ENCODE peak calls at places on chromosomes 11 and 22, in eight cellular contexts. N, H, F, G, B, U, M and V are unnamed samples.

GRCh38 chr11:27291954-27292641 is 70.9 kb downstream of the CCDC34 start:
- DNase-seq in U (no peak), B (no peak), N (no peak), F (no peak), M (no peak), H (no peak), G (no peak), V (no peak)

GRCh38 chr11:100727410-100727809 is 40.3 kb downstream of the ARHGAP42 start:
- DNase-seq in U (no peak), M (peak), N (no peak), G (no peak), B (peak), F (no peak), H (no peak), V (no peak)

GRCh38 chr22:19357270-19358105 is 66.0 kb upstream of the CLTCL1 start:
- DNase-seq in B (no peak), F (no peak), N (no peak), H (peak), G (no peak), M (peak), U (no peak), V (no peak)

GRCh38 chr11:9633674-9634073 is 30.2 kb upstream of the SWAP70 start:
- DNase-seq in N (no peak), U (no peak), M (no peak), H (no peak), F (no peak), G (no peak), B (no peak), V (no peak)

GRCh38 chr22:39622881-39623367 is 52.4 kb downstream of the CACNA1I start:
- DNase-seq in M (peak), N (peak), F (peak), G (peak), U (peak), H (peak), B (peak), V (peak)

GRCh38 chr11:109940816-109941215 is 152.4 kb upstream of the ZC3H12C start:
- DNase-seq in U (no peak), F (no peak), H (peak), G (no peak), M (peak), N (no peak), B (peak), V (no peak)

GRCh38 chr11:118918128-118918685 is 7.5 kb downstream of the BCL9L start:
- DNase-seq in B (peak), G (peak), U (no peak), M (peak), H (peak), N (no peak), F (no peak), V (no peak)

GRCh38 chr11:110130642-110131238 is 37.5 kb downstream of the ZC3H12C start:
- DNase-seq in F (no peak), H (no peak), B (peak), U (no peak), G (no peak), M (no peak), N (no peak), V (no peak)

GRCh38 chr22:48586799-48587185 is 1240.9 kb downstream of the BRD1 start:
- DNase-seq in N (no peak), U (no peak), G (no peak), F (peak), M (no peak), H (no peak), B (no peak), V (no peak)

GRCh38 chr22:24407278-24407665 is 20.1 kb upstream of the ADORA2A start:
- DNase-seq in F (peak), M (no peak), N (no peak), G (no peak), H (no peak), B (no peak), U (no peak), V (no peak)

GRCh38 chr22:37726240-37726887 is 29.5 kb downstream of the TRIOBP start:
- DNase-seq in F (no peak), G (no peak), H (peak), N (peak), U (no peak), B (peak), M (peak), V (peak)

GRCh38 chr22:41240377-41241132 is at the start of gene CHADL:
- DNase-seq in B (no peak), M (no peak), U (peak), G (no peak), N (no peak), H (no peak), F (no peak), V (no peak)

GRCh38 chr22:41656515-41656914 is 32.2 kb downstream of the SNU13 start:
- DNase-seq in F (no peak), N (no peak), G (no peak), H (no peak), B (peak), M (no peak), U (no peak), V (no peak)

GRCh38 chr11:60860943-60861342 is 5.2 kb upstream of the PTGDR2 start:
- DNase-seq in H (no peak), F (no peak), G (no peak), U (no peak), B (peak), N (no peak), M (no peak), V (no peak)

GRCh38 chr11:64456509-64457320 is 97.8 kb downstream of the RPS6KA4 start:
- DNase-seq in M (no peak), B (no peak), G (no peak), N (no peak), U (no peak), H (no peak), F (no peak), V (no peak)

GRCh38 chr22:50733521-50734342 is 4.3 kb upstream of the ACR start:
- DNase-seq in U (peak), M (peak), G (no peak), F (no peak), B (peak), H (peak), N (no peak), V (no peak)

GRCh38 chr11:69138265-69138664 is 17.5 kb upstream of the SMIM38 start:
- DNase-seq in B (peak), N (no peak), H (peak), G (no peak), F (no peak), U (no peak), M (peak), V (no peak)

GRCh38 chr11:95375881-95376280 is 144.9 kb upstream of the SESN3 start:
- DNase-seq in M (no peak), B (peak), F (no peak), G (no peak), U (no peak), N (no peak), H (peak), V (no peak)

GRCh38 chr11:115920087-115920461 is 415.9 kb upstream of the CADM1 start:
- DNase-seq in M (no peak), H (no peak), G (no peak), B (no peak), N (no peak), F (no peak), U (no peak), V (no peak)

GRCh38 chr11:33774356-33775063 is at the start of gene FBXO3:
- DNase-seq in F (peak), B (peak), N (peak), U (peak), M (peak), H (peak), G (peak), V (peak)

GRCh38 chr11:57410287-57410686 is 16.6 kb downstream of the SLC43A3 start:
- DNase-seq in U (no peak), G (no peak), H (peak), M (peak), N (no peak), F (no peak), B (peak), V (no peak)

GRCh38 chr11:130124096-130124495 is 35.5 kb upstream of the ST14 start:
- DNase-seq in F (peak), G (no peak), H (peak), U (no peak), M (peak), N (no peak), B (peak), V (no peak)

GRCh38 chr11:66262191-66262590 is 6.2 kb upstream of the RAB1B start:
- DNase-seq in B (no peak), F (no peak), M (no peak), U (no peak), G (no peak), N (no peak), H (no peak), V (no peak)

GRCh38 chr11:102256251-102256650 is 61.0 kb upstream of the BIRC3 start:
- DNase-seq in G (no peak), M (peak), F (no peak), U (no peak), H (peak), N (no peak), B (peak), V (no peak)

GRCh38 chr22:37304595-37305343 is 22.5 kb downstream of the CYTH4 start:
- DNase-seq in H (no peak), F (no peak), N (no peak), B (peak), U (no peak), G (no peak), M (peak), V (no peak)

GRCh38 chr11:92417326-92417725 is 192.7 kb downstream of the FAT3 start:
- DNase-seq in B (no peak), N (no peak), H (no peak), M (no peak), F (no peak), U (no peak), G (no peak), V (no peak)

GRCh38 chr22:28909375-28909774 is 26.0 kb downstream of the ZNRF3 start:
- DNase-seq in H (no peak), U (no peak), F (no peak), B (peak), G (no peak), N (no peak), M (peak), V (peak)